ENCODE peak calls at places on chromosomes 7 and 10, in four cellular contexts. One of them, this sample, is unnamed.

GRCh38 chr10:130737622-130738021 is 573.9 kb downstream of the TCERG1L start:
- DNase-seq in left ventricle myocardium inferior: no peak
- DNase-seq in smooth muscle cell of the brain vasculature: no peak
- DNase-seq in HFFc6: no peak
- DNase-seq in this sample: no peak

GRCh38 chr10:43304687-43305333 is 37.9 kb upstream of the RASGEF1A start:
- DNase-seq in left ventricle myocardium inferior: peak; percentile 79
- DNase-seq in smooth muscle cell of the brain vasculature: no peak
- DNase-seq in HFFc6: peak; percentile 19
- DNase-seq in this sample: no peak

GRCh38 chr7:152876749-152877148 is 117.2 kb downstream of the ACTR3B start:
- DNase-seq in left ventricle myocardium inferior: no peak
- DNase-seq in smooth muscle cell of the brain vasculature: no peak
- DNase-seq in HFFc6: no peak
- DNase-seq in this sample: no peak

GRCh38 chr7:106867641-106868351 is 2.7 kb downstream of the PIK3CG start:
- DNase-seq in left ventricle myocardium inferior: no peak
- DNase-seq in smooth muscle cell of the brain vasculature: no peak
- DNase-seq in HFFc6: no peak
- DNase-seq in this sample: no peak

GRCh38 chr10:114684085-114684821 is 26.2 kb upstream of the ABLIM1 start:
- DNase-seq in left ventricle myocardium inferior: peak; percentile 62
- DNase-seq in smooth muscle cell of the brain vasculature: no peak
- DNase-seq in HFFc6: peak; percentile 19
- DNase-seq in this sample: no peak

GRCh38 chr10:30433286-30433778 is 652 bp upstream of the MAP3K8 start:
- DNase-seq in left ventricle myocardium inferior: peak; percentile 83
- DNase-seq in smooth muscle cell of the brain vasculature: no peak
- DNase-seq in HFFc6: peak; percentile 50
- DNase-seq in this sample: no peak

GRCh38 chr10:34791947-34792346 is 23.1 kb downstream of the PARD3 start:
- DNase-seq in left ventricle myocardium inferior: no peak
- DNase-seq in smooth muscle cell of the brain vasculature: no peak
- DNase-seq in HFFc6: no peak
- DNase-seq in this sample: no peak

GRCh38 chr10:97629289-97629688 is 4.0 kb downstream of the MORN4 start:
- DNase-seq in left ventricle myocardium inferior: no peak
- DNase-seq in smooth muscle cell of the brain vasculature: no peak
- DNase-seq in HFFc6: no peak
- DNase-seq in this sample: no peak

GRCh38 chr10:9222917-9223316 is 1168.4 kb downstream of the GATA3 start:
- DNase-seq in left ventricle myocardium inferior: no peak
- DNase-seq in smooth muscle cell of the brain vasculature: no peak
- DNase-seq in HFFc6: peak; percentile 11
- DNase-seq in this sample: peak; percentile 11

GRCh38 chr10:97185326-97186058 is at the start of gene SLIT1:
- DNase-seq in left ventricle myocardium inferior: no peak
- DNase-seq in smooth muscle cell of the brain vasculature: no peak
- DNase-seq in HFFc6: no peak
- DNase-seq in this sample: no peak

GRCh38 chr10:108388716-108389115 is 1224.2 kb upstream of the SORCS1 start:
- DNase-seq in left ventricle myocardium inferior: no peak
- DNase-seq in smooth muscle cell of the brain vasculature: no peak
- DNase-seq in HFFc6: no peak
- DNase-seq in this sample: no peak

GRCh38 chr7:47326220-47326619 is 255.7 kb downstream of the TNS3 start:
- DNase-seq in left ventricle myocardium inferior: no peak
- DNase-seq in smooth muscle cell of the brain vasculature: no peak
- DNase-seq in HFFc6: peak; percentile 78
- DNase-seq in this sample: no peak

This sample was measured in HFF-Myc.